ENCODE peak calls at places on chromosomes 7 and 10, in six cellular contexts. L is neural progenitor cell, E is GM23338, T is GM23248, W is MM.1S, D is PC-9. Y is an unnamed sample. For H3F3A, the result is how much of the 10 kb centered on the place peaks cover.

GRCh38 chr10:2929457-2929856 is 137.9 kb upstream of the PFKP start:
- DNase-seq in W (no peak), D (no peak), E (peak), T (no peak), L (peak), Y (no peak)

GRCh38 chr10:14688606-14689005 is 86.1 kb downstream of the FAM107B start:
- DNase-seq in W (no peak), E (no peak), T (peak), L (no peak), D (no peak), Y (no peak)

GRCh38 chr7:22569586-22570321 is 69.8 kb upstream of the STEAP1B start:
- DNase-seq in D (no peak), E (no peak), T (no peak), L (no peak), W (no peak), Y (peak)

GRCh38 chr10:97022616-97023015 is 163.1 kb downstream of the SLIT1 start:
- DNase-seq in E (no peak), W (no peak), T (no peak), D (no peak), L (no peak), Y (no peak)

GRCh38 chr10:44706745-44707144 is 204.4 kb upstream of the TMEM72 start:
- DNase-seq in L (no peak), E (no peak), D (no peak), T (peak), W (no peak), Y (peak)

GRCh38 chr7:99407849-99408346 is 499 bp downstream of the PDAP1 start:
- DNase-seq in E (peak), W (no peak), L (peak), T (peak), D (peak), Y (peak)

GRCh38 chr10:57962839-57963238 is 304.9 kb downstream of the IPMK start:
- DNase-seq in W (no peak), T (no peak), L (no peak), E (no peak), D (no peak), Y (no peak)

GRCh38 chr10:22103701-22104100 is 100.2 kb upstream of the DNAJC1 start:
- DNase-seq in W (no peak), E (peak), L (peak), T (peak), D (no peak), Y (peak)

GRCh38 chr7:136953386-136953785 is 84.9 kb downstream of the CHRM2 start:
- DNase-seq in L (no peak), D (no peak), T (peak), E (no peak), W (no peak), Y (peak)

GRCh38 chr10:79487296-79488194 is 24.8 kb upstream of the EIF5AL1 start:
- DNase-seq in T (peak), L (peak), W (peak), D (no peak), E (peak), Y (peak)

GRCh38 chr10:31602541-31603244 is 283.7 kb downstream of the ZEB1 start:
- DNase-seq in D (no peak), E (peak), W (no peak), T (peak), L (peak), Y (no peak)

GRCh38 chr10:94879214-94879613 is 59.2 kb upstream of the CYP2C9 start:
- DNase-seq in D (no peak), L (no peak), E (no peak), T (no peak), W (no peak), Y (no peak)

GRCh38 chr10:112990271-112990670 is 40.2 kb downstream of the TCF7L2 start:
- DNase-seq in E (no peak), W (no peak), L (no peak), D (no peak), T (peak), Y (no peak)

GRCh38 chr10:58622286-58622685 is 109.6 kb downstream of the BICC1 start:
- DNase-seq in L (no peak), T (peak), E (no peak), D (no peak), W (no peak), Y (no peak)

GRCh38 chr7:116772423-116772852 is 89.9 kb upstream of the CAPZA2 start:
- DNase-seq in L (no peak), D (peak), T (peak), E (no peak), W (no peak), Y (peak)

GRCh38 chr7:24580283-24580946 is 7.2 kb downstream of the PALS2 start:
- DNase-seq in D (peak), E (no peak), W (no peak), L (no peak), T (no peak), Y (peak)

GRCh38 chr7:97016392-97017196 is 8.0 kb downstream of the DLX5 start:
- DNase-seq in E (peak), W (no peak), L (peak), D (no peak), T (no peak), Y (peak)
- TF ChIP-seq EZH2 in E (peak), W (no peak), L (peak), D (no peak), T (no peak), Y (no peak)

GRCh38 chr7:121372376-121373024 is 23.6 kb downstream of the FAM3C start:
- DNase-seq in E (no peak), L (no peak), D (no peak), T (peak), W (peak), Y (no peak)
- H3F3A ChIP-seq in E (under half), L (under half), D (under half), T (under half), W (under half), Y (under half)

GRCh38 chr7:158018061-158018796 is 569.4 kb downstream of the PTPRN2 start:
- DNase-seq in E (no peak), W (no peak), L (no peak), D (no peak), T (no peak), Y (no peak)

GRCh38 chr7:158020706-158021095 is 566.9 kb downstream of the PTPRN2 start:
- DNase-seq in L (no peak), D (no peak), T (no peak), E (no peak), W (no peak), Y (no peak)

GRCh38 chr7:158018971-158019645 is 568.5 kb downstream of the PTPRN2 start:
- DNase-seq in D (no peak), T (no peak), E (no peak), L (no peak), W (no peak), Y (no peak)

GRCh38 chr7:158021836-158022235 is 565.8 kb downstream of the PTPRN2 start:
- DNase-seq in D (no peak), E (no peak), L (no peak), T (no peak), W (no peak), Y (no peak)

DNA sequence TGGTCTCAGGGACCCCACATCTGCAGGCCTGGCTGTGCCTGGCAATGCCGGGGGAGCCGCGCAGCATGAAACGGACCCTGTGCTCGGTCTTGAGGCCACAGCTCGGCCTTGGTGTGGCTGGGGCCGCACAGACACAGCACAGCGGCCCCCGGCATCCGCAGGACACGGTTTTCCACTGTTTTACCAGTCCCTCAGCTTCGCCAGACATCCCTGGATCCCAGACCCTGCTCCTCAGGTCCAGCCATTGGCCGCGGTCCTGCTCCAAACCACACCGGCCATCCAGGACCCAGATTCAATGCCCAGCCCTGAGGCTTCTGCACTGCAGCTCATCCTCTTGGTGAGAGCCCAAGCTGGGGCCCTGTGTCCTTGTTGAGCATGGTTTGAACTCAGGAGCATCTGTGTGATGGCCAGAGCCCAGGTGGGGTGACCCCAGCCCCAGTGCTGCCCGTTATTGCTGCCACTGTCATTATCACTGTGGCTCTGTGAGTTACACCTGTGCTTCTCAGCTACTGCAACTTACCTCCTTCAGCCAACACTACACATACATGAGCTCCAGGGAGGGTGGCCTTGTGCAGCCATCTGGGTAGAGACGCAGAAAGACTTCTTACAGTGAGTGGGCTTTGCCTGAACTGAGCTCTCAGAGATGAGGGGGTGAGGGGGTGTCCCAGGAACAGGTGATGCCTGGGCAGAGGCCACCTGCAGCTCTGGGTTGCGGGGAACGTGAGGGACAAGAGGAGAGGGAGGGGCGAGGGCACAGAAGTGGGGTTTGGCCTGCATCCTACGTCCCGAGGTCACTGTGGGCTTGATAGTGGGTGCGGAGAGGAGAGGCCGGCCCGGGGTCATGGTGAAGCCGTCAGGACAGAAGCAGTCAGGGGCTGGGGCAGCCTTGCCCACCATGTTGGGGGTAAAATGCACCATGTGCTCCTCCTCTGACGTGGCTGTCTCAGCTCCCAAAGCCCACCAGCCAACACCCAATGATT is 567.6 kb downstream of the PTPRN2 start:
- DNase-seq in D (no peak), W (no peak), T (no peak), L (no peak), E (no peak), Y (no peak)
- TF ChIP-seq EZH2 in D (peak), W (no peak), T (no peak), L (no peak), E (no peak), Y (no peak)

DNA sequence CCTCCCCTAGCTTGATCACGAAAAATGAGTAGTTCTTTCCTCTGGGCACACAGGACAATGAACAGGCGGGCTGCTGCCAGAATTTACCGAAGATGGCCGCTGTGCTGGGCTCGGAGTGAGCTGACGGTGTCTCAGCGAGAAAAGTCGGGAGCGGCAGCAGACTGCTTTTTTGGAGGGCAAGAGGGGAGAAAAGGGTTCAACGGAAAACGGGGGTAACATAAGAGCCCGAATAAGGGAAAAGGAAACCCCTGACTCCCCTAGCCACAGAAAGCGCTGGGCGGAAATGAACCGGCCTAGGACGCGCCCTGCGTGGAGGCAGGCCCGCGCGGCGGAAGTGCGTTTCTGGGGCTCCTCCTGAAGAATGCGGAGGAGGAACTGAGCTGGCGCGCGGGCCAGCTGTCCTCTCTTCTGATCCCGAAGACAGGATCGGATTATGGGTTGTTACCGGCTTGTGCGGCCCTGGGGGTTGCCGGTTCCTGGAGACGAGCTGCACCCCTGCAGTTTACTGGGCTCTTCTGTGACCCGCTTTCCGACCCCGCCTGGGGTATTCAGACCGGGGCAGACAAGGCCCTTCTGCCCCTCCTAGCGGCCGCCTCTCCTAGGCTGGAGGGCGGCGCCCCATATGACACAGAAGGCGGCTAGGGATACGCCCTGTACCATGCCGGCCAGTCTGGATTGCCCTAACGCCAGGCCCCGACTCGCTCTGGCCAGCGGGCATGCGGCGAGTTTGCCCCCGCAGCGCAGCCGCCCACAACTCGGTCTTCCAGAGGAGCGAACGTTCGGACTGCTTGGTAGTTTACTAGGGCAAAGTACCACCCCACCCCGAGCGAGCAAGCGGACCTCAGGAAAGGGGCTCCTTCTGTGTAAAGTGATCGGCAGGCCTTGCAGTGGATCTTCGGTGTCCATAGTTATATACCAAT is 30.1 kb upstream of the KMT2E start:
- DNase-seq in D (peak), L (peak), E (peak), W (peak), T (peak), Y (peak)
- H3F3A ChIP-seq in D (half or more), L (half or more), E (under half), W (half or more), T (half or more), Y (under half)

GRCh38 chr7:124033807-124034753 is 1.2 kb upstream of the TMEM229A start:
- DNase-seq in T (no peak), E (peak), W (no peak), L (no peak), D (no peak), Y (no peak)

GRCh38 chr7:124033093-124033806 is 383 bp upstream of the TMEM229A start:
- DNase-seq in T (peak), E (peak), W (peak), L (peak), D (no peak), Y (no peak)

GRCh38 chr7:124031919-124032318 is 948 bp downstream of the TMEM229A start:
- DNase-seq in W (no peak), D (no peak), L (peak), T (no peak), E (no peak), Y (no peak)

GRCh38 chr7:124031406-124031805 is 1.5 kb downstream of the TMEM229A start:
- DNase-seq in D (no peak), T (no peak), L (no peak), W (no peak), E (no peak), Y (no peak)

GRCh38 chr7:124032369-124033092 is at the start of gene TMEM229A:
- DNase-seq in E (peak), L (peak), T (peak), W (peak), D (no peak), Y (peak)
- TF ChIP-seq EZH2 in E (no peak), L (no peak), T (no peak), W (no peak), D (no peak), Y (peak)

GRCh38 chr7:43609097-43609496 is 26.2 kb downstream of the STK17A start:
- DNase-seq in W (no peak), T (no peak), E (no peak), D (no peak), L (no peak), Y (no peak)

GRCh38 chr7:43612128-43612527 is 29.2 kb downstream of the STK17A start:
- DNase-seq in D (no peak), T (peak), L (no peak), E (no peak), W (no peak), Y (no peak)

GRCh38 chr7:43615558-43616145 is 32.7 kb downstream of the STK17A start:
- DNase-seq in D (no peak), T (no peak), E (no peak), L (no peak), W (no peak), Y (no peak)

GRCh38 chr7:43616977-43617376 is 34.1 kb downstream of the STK17A start:
- DNase-seq in D (no peak), W (no peak), E (no peak), T (no peak), L (no peak), Y (no peak)

GRCh38 chr7:43612599-43613589 is 30.0 kb downstream of the STK17A start:
- DNase-seq in D (no peak), T (peak), E (no peak), L (no peak), W (no peak), Y (no peak)
- H3F3A ChIP-seq in D (under half), T (half or more), E (under half), L (under half), W (under half), Y (under half)

GRCh38 chr10:122688293-122688989 is 11.2 kb downstream of the C10orf120 start:
- DNase-seq in L (no peak), E (peak), D (no peak), W (no peak), T (peak), Y (peak)
- TF ChIP-seq EZH2 in L (no peak), E (no peak), D (no peak), W (no peak), T (no peak), Y (no peak)

GRCh38 chr10:12843296-12843945 is 158.1 kb downstream of the CCDC3 start:
- DNase-seq in E (no peak), W (no peak), T (no peak), L (no peak), D (no peak), Y (no peak)
- H3F3A ChIP-seq in E (under half), W (under half), T (under half), L (under half), D (under half), Y (under half)